ENCODE peak calls at places on chromosomes 4 and X, in four cellular contexts. One of them, this sample, is unnamed.

GRCh38 chrX:52271212-52271611 is 86.5 kb downstream of the MAGED4 start:
- DNase-seq in tibial nerve: no peak
- DNase-seq in neural progenitor cell: peak; percentile 58
- DNase-seq in AG04450: no peak
- DNase-seq in this sample: no peak

GRCh38 chr4:128358231-128358902 is 70.8 kb upstream of the PGRMC2 start:
- DNase-seq in neural progenitor cell: no peak
- DNase-seq in AG04450: peak; percentile 83
- DNase-seq in tibial nerve: no peak
- DNase-seq in this sample: no peak

GRCh38 chr4:148530114-148530513 is 87.9 kb upstream of the NR3C2 start:
- DNase-seq in AG04450: no peak
- DNase-seq in neural progenitor cell: no peak
- DNase-seq in tibial nerve: no peak
- DNase-seq in this sample: no peak

GRCh38 chr4:47061435-47061834 is 30.1 kb downstream of the GABRB1 start:
- DNase-seq in tibial nerve: no peak
- DNase-seq in AG04450: peak; percentile 39
- DNase-seq in neural progenitor cell: no peak
- DNase-seq in this sample: no peak

GRCh38 chr4:54228563-54229501 is at the start of gene PDGFRA:
- DNase-seq in neural progenitor cell: peak; percentile 45
- DNase-seq in tibial nerve: peak; percentile 85
- DNase-seq in AG04450: peak; percentile 96
- DNase-seq in this sample: no peak

GRCh38 chr4:8820178-8821102 is 51.2 kb downstream of the HMX1 start:
- DNase-seq in AG04450: no peak
- DNase-seq in neural progenitor cell: peak; percentile 1
- DNase-seq in tibial nerve: no peak
- DNase-seq in this sample: peak; percentile 6

GRCh38 chr4:48175806-48176205 is 41.8 kb upstream of the TXK start:
- DNase-seq in neural progenitor cell: no peak
- DNase-seq in AG04450: no peak
- DNase-seq in tibial nerve: no peak
- DNase-seq in this sample: no peak

GRCh38 chr4:185796176-185796575 is 15.8 kb downstream of the SORBS2 start:
- DNase-seq in neural progenitor cell: no peak
- DNase-seq in tibial nerve: no peak
- DNase-seq in AG04450: no peak
- DNase-seq in this sample: no peak

GRCh38 chrX:68498508-68499379 is at the start of gene YIPF6:
- DNase-seq in AG04450: no peak
- DNase-seq in tibial nerve: peak; percentile 59
- DNase-seq in neural progenitor cell: peak; percentile 76
- DNase-seq in this sample: peak; percentile 36

GRCh38 chrX:76026292-76026691 is 146.6 kb upstream of the PBDC1 start:
- DNase-seq in AG04450: no peak
- DNase-seq in tibial nerve: no peak
- DNase-seq in neural progenitor cell: peak; percentile 18
- DNase-seq in this sample: no peak

GRCh38 chrX:131322646-131323045 is 33.5 kb upstream of the IGSF1 start:
- DNase-seq in AG04450: no peak
- DNase-seq in tibial nerve: no peak
- DNase-seq in neural progenitor cell: no peak
- DNase-seq in this sample: no peak

GRCh38 chr4:15479089-15479912 is 9.6 kb downstream of the CC2D2A start:
- DNase-seq in neural progenitor cell: peak; percentile 87
- DNase-seq in tibial nerve: peak; percentile 49
- DNase-seq in AG04450: peak; percentile 70
- DNase-seq in this sample: no peak

GRCh38 chrX:140343226-140343873 is 161.5 kb downstream of the SOX3 start:
- DNase-seq in neural progenitor cell: no peak
- DNase-seq in tibial nerve: no peak
- DNase-seq in AG04450: no peak
- DNase-seq in this sample: no peak

GRCh38 chrX:85159644-85160043 is 83.9 kb downstream of the SATL1 start:
- DNase-seq in neural progenitor cell: no peak
- DNase-seq in tibial nerve: no peak
- DNase-seq in AG04450: no peak
- DNase-seq in this sample: no peak

GRCh38 chr4:188041721-188042120 is 46.1 kb downstream of the ZFP42 start:
- DNase-seq in neural progenitor cell: no peak
- DNase-seq in tibial nerve: no peak
- DNase-seq in AG04450: no peak
- DNase-seq in this sample: no peak

GRCh38 chr4:12286351-12286750 is 857.7 kb upstream of the HS3ST1 start:
- DNase-seq in AG04450: no peak
- DNase-seq in tibial nerve: no peak
- DNase-seq in neural progenitor cell: no peak
- DNase-seq in this sample: no peak
- H3K9me3 ChIP-seq in AG04450: peaks cover 4% of the 10 kb centered on the region
- H3K9me3 ChIP-seq in tibial nerve: no peaks in the 10 kb centered on the region
- H3K9me3 ChIP-seq in neural progenitor cell: no peaks in the 10 kb centered on the region
- H3K9me3 ChIP-seq in this sample: no peaks in the 10 kb centered on the region

DNA sequence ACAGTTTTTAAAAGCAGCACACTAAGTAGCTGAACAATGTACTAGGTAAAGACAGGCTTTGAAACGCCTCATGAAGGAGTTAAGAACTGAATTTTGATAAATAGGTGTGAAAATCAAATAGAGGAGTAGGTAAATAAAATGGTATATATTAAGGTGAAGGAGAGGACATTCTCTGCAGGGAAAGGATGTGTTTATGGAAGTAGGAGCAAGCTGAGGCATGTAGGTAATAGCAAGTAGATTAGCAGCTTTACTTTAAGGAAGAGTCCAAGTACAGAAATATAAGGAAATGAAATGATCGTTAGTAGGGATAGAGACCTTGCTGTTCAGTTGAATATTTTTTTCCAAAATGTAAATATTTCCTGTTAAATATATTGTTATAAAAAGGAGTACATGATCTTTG is 12.5 kb downstream of the METAP1 start:
- DNase-seq in tibial nerve: no peak
- DNase-seq in neural progenitor cell: no peak
- DNase-seq in AG04450: no peak
- DNase-seq in this sample: no peak
- H3K9me3 ChIP-seq in tibial nerve: no peaks in the 10 kb centered on the region
- H3K9me3 ChIP-seq in neural progenitor cell: peaks cover 10% of the 10 kb centered on the region
- H3K9me3 ChIP-seq in AG04450: no peaks in the 10 kb centered on the region
- H3K9me3 ChIP-seq in this sample: no peaks in the 10 kb centered on the region

DNA sequence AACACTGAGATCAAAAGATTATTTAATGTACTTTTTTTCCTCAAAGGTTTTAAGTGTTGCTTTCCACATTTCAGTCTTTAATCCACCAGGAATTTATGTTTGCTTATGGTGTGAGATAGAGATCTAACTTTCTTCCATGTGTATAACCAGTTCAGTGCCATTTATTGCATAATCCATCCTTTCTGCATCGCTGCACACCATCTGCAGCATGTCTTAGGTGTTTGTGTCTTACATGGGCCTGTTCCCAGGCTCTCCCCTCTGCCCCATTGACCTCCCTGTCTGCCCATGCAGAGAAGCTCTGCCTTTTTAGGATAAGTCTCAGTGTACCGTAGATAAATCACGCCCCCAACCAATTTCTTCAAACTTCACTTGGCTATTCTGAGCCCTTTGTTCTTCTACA is 30.3 kb downstream of the NSDHL start:
- DNase-seq in tibial nerve: no peak
- DNase-seq in AG04450: peak; percentile 13
- DNase-seq in neural progenitor cell: no peak
- DNase-seq in this sample: no peak
- H3K9me3 ChIP-seq in tibial nerve: no peaks in the 10 kb centered on the region
- H3K9me3 ChIP-seq in AG04450: no peaks in the 10 kb centered on the region
- H3K9me3 ChIP-seq in neural progenitor cell: no peaks in the 10 kb centered on the region
- H3K9me3 ChIP-seq in this sample: no peaks in the 10 kb centered on the region

DNA sequence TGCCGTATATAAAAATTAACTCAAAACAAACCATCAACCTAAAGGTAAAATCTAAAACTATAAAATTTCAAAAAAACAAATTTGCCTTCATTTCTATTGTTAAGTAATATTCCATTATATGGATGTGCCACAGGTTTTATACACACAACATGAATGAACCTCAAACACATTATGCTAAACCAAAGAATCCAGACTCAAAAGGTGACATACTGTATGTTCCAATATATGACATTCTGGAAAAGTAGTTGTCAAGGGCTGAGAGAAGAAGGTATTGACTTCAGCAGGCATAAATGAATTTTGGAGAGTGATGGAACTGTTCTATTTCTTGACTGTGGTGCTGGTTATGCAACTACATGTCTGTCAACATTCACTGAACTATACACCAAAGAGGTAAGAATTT is 56.6 kb downstream of the CNOT6L start:
- DNase-seq in tibial nerve: no peak
- DNase-seq in AG04450: no peak
- DNase-seq in neural progenitor cell: no peak
- DNase-seq in this sample: no peak
- H3K9me3 ChIP-seq in tibial nerve: peaks cover 7% of the 10 kb centered on the region
- H3K9me3 ChIP-seq in AG04450: no peaks in the 10 kb centered on the region
- H3K9me3 ChIP-seq in neural progenitor cell: peaks cover 11% of the 10 kb centered on the region
- H3K9me3 ChIP-seq in this sample: no peaks in the 10 kb centered on the region

DNA sequence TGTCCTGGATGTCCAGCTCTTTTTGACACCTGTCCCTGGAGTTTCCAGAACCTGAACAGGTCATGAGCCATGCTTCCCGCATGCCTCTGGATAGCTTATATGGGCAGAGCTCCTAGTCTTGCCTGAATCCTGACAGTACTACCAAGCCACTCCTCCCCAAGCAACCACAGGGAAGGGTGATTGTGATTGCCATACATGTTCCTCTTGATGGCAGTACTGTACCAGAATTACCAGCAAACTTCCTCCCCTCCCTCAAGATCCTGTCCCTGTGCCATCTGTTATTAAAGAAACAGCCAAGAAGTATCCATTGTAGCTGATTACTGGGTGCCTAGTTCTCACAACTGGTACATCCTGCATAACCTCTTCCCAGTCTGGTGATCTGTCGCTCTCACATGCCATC is 264.3 kb upstream of the AGTR2 start:
- DNase-seq in AG04450: no peak
- DNase-seq in tibial nerve: no peak
- DNase-seq in neural progenitor cell: no peak
- DNase-seq in this sample: no peak
- H3K9me3 ChIP-seq in AG04450: peaks cover 5% of the 10 kb centered on the region
- H3K9me3 ChIP-seq in tibial nerve: no peaks in the 10 kb centered on the region
- H3K9me3 ChIP-seq in neural progenitor cell: peaks cover 7% of the 10 kb centered on the region
- H3K9me3 ChIP-seq in this sample: no peaks in the 10 kb centered on the region

GRCh38 chr4:151356510-151356909 is 31.1 kb upstream of the SH3D19 start:
- DNase-seq in AG04450: no peak
- DNase-seq in neural progenitor cell: no peak
- DNase-seq in tibial nerve: no peak
- DNase-seq in this sample: no peak
- H3K9me3 ChIP-seq in AG04450: no peaks in the 10 kb centered on the region
- H3K9me3 ChIP-seq in neural progenitor cell: no peaks in the 10 kb centered on the region
- H3K9me3 ChIP-seq in tibial nerve: no peaks in the 10 kb centered on the region
- H3K9me3 ChIP-seq in this sample: no peaks in the 10 kb centered on the region

This sample was measured in T-helper 17 cell.